ENCODE peak calls at places on chromosomes 2 and 18, in seven cellular contexts. M is sigmoid colon, X is endodermal cell, C is lower lobe of right lung, H is fibroblast of lung, F is HEK293T, R is lung. Q is an unnamed sample.

GRCh38 chr2:119174216-119174992 is 15.9 kb upstream of the C1QL2 start:
- DNase-seq in M (no peak), X (peak; percentile 91), C (peak; percentile 66), H (peak; percentile 15), F (peak; percentile 78), R (peak; percentile 38), Q (peak; percentile 25)

GRCh38 chr2:120336749-120337148 is 9.2 kb upstream of the INHBB start:
- DNase-seq in M (no peak), X (no peak), C (no peak), H (no peak), F (no peak), R (no peak), Q (no peak)

GRCh38 chr2:1563943-1564342 is 150.7 kb downstream of the TPO start:
- DNase-seq in M (no peak), X (no peak), C (no peak), H (no peak), F (no peak), R (no peak), Q (no peak)

GRCh38 chr2:106038598-106039375 is 155.3 kb downstream of the UXS1 start:
- DNase-seq in M (peak; percentile 76), X (no peak), C (no peak), H (no peak), F (no peak), R (no peak), Q (no peak)

GRCh38 chr2:118848381-118849225 is 1.2 kb upstream of the EN1 start:
- DNase-seq in M (no peak), X (peak; percentile 82), C (no peak), H (no peak), F (no peak), R (no peak), Q (no peak)

GRCh38 chr18:76462326-76462694 is 32.7 kb downstream of the ZNF516 start:
- DNase-seq in M (no peak), X (peak; percentile 59), C (no peak), H (no peak), F (no peak), R (no peak), Q (no peak)

GRCh38 chr2:241797441-241798080 is 11.4 kb upstream of the NEU4 start:
- DNase-seq in M (no peak), X (no peak), C (peak; percentile 33), H (no peak), F (no peak), R (peak; percentile 23), Q (no peak)

GRCh38 chr2:27914793-27915175 is 24.3 kb downstream of the BABAM2 start:
- DNase-seq in M (no peak), X (no peak), C (no peak), H (no peak), F (no peak), R (no peak), Q (no peak)

GRCh38 chr18:45334188-45334587 is 281.1 kb upstream of the SLC14A2 start:
- DNase-seq in M (no peak), X (no peak), C (no peak), H (no peak), F (no peak), R (no peak), Q (no peak)

GRCh38 chr2:24050041-24050655 is 607 bp downstream of the FKBP1B start:
- DNase-seq in M (peak; percentile 70), X (peak; percentile 81), C (peak; percentile 55), H (peak; percentile 19), F (peak; percentile 31), R (peak; percentile 37), Q (peak; percentile 14)

GRCh38 chr2:96321230-96322103 is 3.6 kb upstream of the ITPRIPL1 start:
- DNase-seq in M (no peak), X (peak; percentile 83), C (peak; percentile 62), H (no peak), F (peak; percentile 36), R (peak; percentile 42), Q (peak; percentile 25)

GRCh38 chr2:220857371-220857770 is 714.7 kb downstream of the EPHA4 start:
- DNase-seq in M (no peak), X (no peak), C (no peak), H (no peak), F (no peak), R (no peak), Q (no peak)

GRCh38 chr2:201465524-201465971 is 14.0 kb downstream of the STRADB start:
- DNase-seq in M (no peak), X (no peak), C (no peak), H (peak; percentile 15), F (no peak), R (no peak), Q (peak; percentile 5)

GRCh38 chr2:38747819-38748218 is 3.3 kb downstream of the SRSF7 start:
- DNase-seq in M (no peak), X (no peak), C (no peak), H (no peak), F (no peak), R (no peak), Q (no peak)

GRCh38 chr2:218418717-218419458 is at the start of gene VIL1:
- DNase-seq in M (no peak), X (peak; percentile 74), C (no peak), H (no peak), F (no peak), R (no peak), Q (no peak)

GRCh38 chr2:223880779-223881178 is 43.4 kb upstream of the AP1S3 start:
- DNase-seq in M (no peak), X (no peak), C (no peak), H (no peak), F (no peak), R (no peak), Q (no peak)

GRCh38 chr18:713135-713490 is 683 bp upstream of the ENOSF1 start:
- DNase-seq in M (no peak), X (no peak), C (no peak), H (no peak), F (no peak), R (no peak), Q (no peak)

GRCh38 chr2:100984892-100985307 is 17.2 kb upstream of the RPL31 start:
- DNase-seq in M (peak; percentile 86), X (peak; percentile 90), C (peak; percentile 88), H (peak; percentile 76), F (peak; percentile 81), R (peak; percentile 75), Q (peak; percentile 77)

GRCh38 chr2:79966369-79966768 is 338.2 kb downstream of the LRRTM1 start:
- DNase-seq in M (no peak), X (no peak), C (no peak), H (no peak), F (no peak), R (no peak), Q (no peak)

GRCh38 chr2:176188969-176189665 is 649 bp downstream of the HOXD1 start:
- DNase-seq in M (no peak), X (peak; percentile 83), C (peak; percentile 52), H (no peak), F (no peak), R (peak; percentile 37), Q (no peak)

GRCh38 chr2:207352978-207353377 is 176.8 kb upstream of the CREB1 start:
- DNase-seq in M (no peak), X (no peak), C (no peak), H (peak; percentile 46), F (no peak), R (no peak), Q (peak; percentile 20)

GRCh38 chr2:239158641-239159475 is 242.0 kb downstream of the HDAC4 start:
- DNase-seq in M (peak; percentile 61), X (peak; percentile 62), C (peak; percentile 40), H (no peak), F (no peak), R (no peak), Q (no peak)

GRCh38 chr2:18855027-18855426 is 265.7 kb upstream of the NT5C1B start:
- DNase-seq in M (no peak), X (no peak), C (no peak), H (peak; percentile 40), F (peak; percentile 13), R (no peak), Q (no peak)